ENCODE peak calls at places on chromosomes 11 and 22, in four cellular contexts. I is foreskin fibroblast; M is CD4-positive, alpha-beta T cell; K is colonic mucosa. V is an unnamed sample.

GRCh38 chr11:62433141-62433543 is 14.3 kb downstream of the SCGB1A1 start:
- DNase-seq in I (peak; percentile 27), M (no peak), K (no peak), V (no peak)

GRCh38 chr11:96424693-96425092 is 34.9 kb downstream of the JRKL start:
- DNase-seq in I (peak; percentile 69), M (no peak), K (no peak), V (no peak)

GRCh38 chr11:43282607-43283440 is 29.0 kb upstream of the API5 start:
- DNase-seq in I (peak; percentile 55), M (no peak), K (no peak), V (peak; percentile 29)

GRCh38 chr11:134592391-134592990 is 180.4 kb upstream of the B3GAT1 start:
- DNase-seq in I (no peak), M (no peak), K (peak; percentile 54), V (no peak)

GRCh38 chr11:119727523-119728081 is 1.4 kb downstream of the NECTIN1 start:
- DNase-seq in I (peak; percentile 54), M (no peak), K (peak; percentile 67), V (no peak)

GRCh38 chr11:114478768-114479167 is 39.5 kb downstream of the REXO2 start:
- DNase-seq in I (peak; percentile 52), M (no peak), K (no peak), V (no peak)

GRCh38 chr22:31212783-31213626 is 907 bp downstream of the LIMK2 start:
- DNase-seq in I (no peak), M (no peak), K (peak; percentile 38), V (no peak)

GRCh38 chr11:128738942-128739341 is 45.1 kb downstream of the FLI1 start:
- DNase-seq in I (no peak), M (peak; percentile 11), K (no peak), V (no peak)

GRCh38 chr11:1521382-1522080 is 35.0 kb upstream of the MOB2 start:
- DNase-seq in I (no peak), M (no peak), K (no peak), V (no peak)

GRCh38 chr11:3041699-3042098 is 15.5 kb downstream of the CARS1 start:
- DNase-seq in I (no peak), M (no peak), K (no peak), V (no peak)

GRCh38 chr22:32674925-32675825 is 126.3 kb upstream of the TIMP3 start:
- DNase-seq in I (no peak), M (no peak), K (no peak), V (no peak)
- TF ChIP-seq CTCF in I (no peak), M (no peak), K (no peak), V (no peak)

GRCh38 chr11:64934765-64935633 is 694 bp downstream of the GPHA2 start:
- DNase-seq in I (no peak), M (no peak), K (no peak), V (no peak)

GRCh38 chr11:64933935-64934693 is 1.6 kb downstream of the GPHA2 start:
- DNase-seq in I (no peak), M (no peak), K (no peak), V (no peak)

GRCh38 chr11:64933213-64933934 is 2.3 kb downstream of the GPHA2 start:
- DNase-seq in I (no peak), M (no peak), K (no peak), V (no peak)

GRCh38 chr11:64936539-64936938 is 846 bp upstream of the GPHA2 start:
- DNase-seq in I (no peak), M (no peak), K (no peak), V (no peak)

DNA sequence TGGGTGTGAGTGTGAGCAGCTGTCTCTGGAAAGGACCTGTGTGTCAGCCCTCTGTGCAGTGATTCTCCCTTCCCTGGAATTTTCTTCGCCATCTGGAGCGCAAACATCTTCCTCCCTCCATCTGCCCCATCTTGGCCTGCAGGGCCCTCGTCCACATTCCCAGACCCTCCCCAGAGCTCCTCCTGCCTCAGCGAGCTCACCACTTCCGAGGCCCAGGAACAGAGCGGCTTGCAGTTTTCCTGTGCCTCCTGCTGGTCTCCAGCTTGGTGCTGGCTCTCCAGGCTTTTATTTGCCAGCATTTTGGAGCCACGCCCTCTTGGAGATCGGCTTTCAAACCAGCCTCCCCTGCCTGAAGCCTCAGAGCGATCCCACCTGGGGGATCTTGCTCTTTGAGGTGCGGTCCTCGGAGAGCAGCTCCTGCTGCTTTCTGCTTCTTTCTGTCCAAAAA is at the start of gene GPHA2:
- DNase-seq in I (peak; percentile 70), M (no peak), K (no peak), V (no peak)
- TF ChIP-seq CTCF in I (no peak), M (no peak), K (no peak), V (no peak)

DNA sequence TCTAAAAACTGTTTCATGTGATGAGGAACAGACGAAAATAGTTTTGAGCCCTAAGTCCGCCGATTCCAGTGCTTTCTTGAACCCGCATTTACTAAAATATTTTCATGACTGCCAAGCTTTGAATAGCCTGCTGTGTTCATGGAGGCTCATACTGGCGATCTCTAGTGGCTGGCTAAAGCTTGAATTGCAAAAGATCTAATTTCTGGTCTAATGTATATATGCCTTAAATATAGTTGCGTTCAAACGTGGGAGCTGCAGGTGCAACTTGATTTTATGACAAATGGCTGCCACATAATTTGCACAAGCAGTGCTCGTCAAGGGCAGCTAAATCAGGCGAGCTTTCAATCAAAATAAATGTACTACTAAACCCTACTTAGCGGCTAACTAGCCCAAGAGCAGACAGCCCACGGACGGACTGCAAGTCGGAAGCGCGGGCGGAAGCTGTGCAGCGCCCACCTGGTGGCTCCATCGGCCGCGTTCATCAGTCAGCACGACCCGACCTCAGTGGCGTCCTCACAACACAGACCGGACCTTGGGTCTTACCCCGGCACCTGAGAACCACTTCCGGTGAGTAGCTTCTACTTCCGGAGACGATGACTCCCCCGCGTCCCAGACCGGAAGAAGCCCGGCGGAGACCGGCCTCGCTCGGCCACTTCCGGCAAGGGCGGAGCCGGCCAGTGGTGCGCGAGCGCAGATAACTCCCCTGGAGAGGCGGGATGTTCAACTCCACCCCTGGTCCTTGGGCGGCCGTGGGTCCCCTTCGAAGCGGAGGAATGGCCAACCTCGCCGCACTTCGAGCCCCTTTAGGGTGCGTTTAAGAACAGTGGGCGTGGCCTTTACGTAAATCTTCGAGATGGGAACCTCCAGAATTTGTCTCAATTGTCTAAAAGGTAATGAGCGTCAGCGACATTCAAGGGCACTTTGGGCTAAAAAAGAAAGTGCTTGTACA is 6.1 kb downstream of the RPL27A start:
- DNase-seq in I (peak; percentile 98), M (peak; percentile 60), K (peak; percentile 96), V (peak; percentile 77)
- TF ChIP-seq CTCF in I (no peak), M (no peak), K (no peak), V (no peak)

DNA sequence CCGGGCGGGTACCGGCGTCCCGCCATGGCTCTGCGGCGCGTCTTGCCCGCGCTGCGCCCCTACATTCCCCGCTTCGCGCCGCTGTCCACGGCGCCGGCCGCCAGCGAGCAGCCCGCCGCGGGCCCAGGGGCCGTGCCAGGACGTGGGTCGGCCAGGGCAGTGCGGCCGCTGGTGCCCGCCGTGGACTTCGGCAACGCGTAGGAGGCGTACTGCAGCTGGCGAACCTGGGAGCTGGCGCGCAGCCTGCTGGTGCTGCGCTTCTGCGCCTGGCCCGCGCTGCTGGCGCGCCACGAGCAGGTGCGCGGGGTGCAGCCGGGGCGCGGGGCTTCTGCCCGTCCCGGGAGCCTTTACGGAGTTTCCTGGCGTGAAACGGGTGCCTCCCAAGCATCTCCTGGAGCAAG is 20.1 kb downstream of the DGCR6L start:
- DNase-seq in I (peak; percentile 68), M (peak; percentile 23), K (no peak), V (no peak)
- TF ChIP-seq CTCF in I (no peak), M (no peak), K (no peak), V (no peak)

GRCh38 chr11:30316237-30316636 is 6.7 kb upstream of the ARL14EP start:
- DNase-seq in I (no peak), M (no peak), K (no peak), V (no peak)

GRCh38 chr11:30317030-30317429 is 5.9 kb upstream of the ARL14EP start:
- DNase-seq in I (no peak), M (no peak), K (no peak), V (no peak)

GRCh38 chr11:30313580-30313979 is 9.3 kb upstream of the ARL14EP start:
- DNase-seq in I (peak; percentile 18), M (no peak), K (no peak), V (no peak)

GRCh38 chr11:30312243-30312642 is 10.7 kb upstream of the ARL14EP start:
- DNase-seq in I (no peak), M (no peak), K (no peak), V (no peak)

DNA sequence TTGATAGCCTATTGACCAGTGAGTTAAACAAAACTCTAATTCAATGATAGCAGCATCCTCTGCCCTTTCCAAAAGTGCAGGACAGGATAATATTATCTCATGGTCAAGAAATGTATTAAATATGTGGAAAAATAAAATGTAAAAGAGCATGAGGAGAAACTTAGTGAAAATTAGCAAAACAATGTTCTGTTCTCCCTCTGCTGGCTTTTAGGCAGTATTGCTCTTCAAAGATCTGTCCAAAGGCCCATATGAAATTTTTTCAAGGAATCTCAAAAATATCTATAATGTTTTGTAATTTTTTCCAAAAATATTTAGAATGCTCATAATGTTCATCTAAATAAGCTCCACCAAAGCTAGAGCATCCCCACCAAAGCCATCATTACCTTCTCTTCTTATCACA is 8.3 kb upstream of the ARL14EP start:
- DNase-seq in I (peak; percentile 23), M (no peak), K (no peak), V (no peak)
- TF ChIP-seq CTCF in I (peak; percentile 46), M (peak; percentile 22), K (no peak), V (no peak)

GRCh38 chr22:19910180-19910744 is 31.3 kb upstream of the COMT start:
- DNase-seq in I (no peak), M (no peak), K (no peak), V (no peak)
- TF ChIP-seq CTCF in I (no peak), M (peak; percentile 36), K (no peak), V (no peak)

GRCh38 chr11:75376175-75376574 is 23.1 kb upstream of the RPS3 start:
- DNase-seq in I (no peak), M (no peak), K (no peak), V (no peak)
- TF ChIP-seq CTCF in I (no peak), M (no peak), K (no peak), V (no peak)

GRCh38 chr11:103608566-103608965 is 427.9 kb upstream of the DDI1 start:
- DNase-seq in I (peak; percentile 82), M (no peak), K (no peak), V (no peak)

GRCh38 chr11:103604310-103604709 is 432.1 kb upstream of the DDI1 start:
- DNase-seq in I (no peak), M (no peak), K (no peak), V (no peak)

GRCh38 chr11:103610435-103610834 is 426.0 kb upstream of the DDI1 start:
- DNase-seq in I (peak; percentile 61), M (no peak), K (no peak), V (no peak)

GRCh38 chr11:103609117-103610066 is 427.0 kb upstream of the DDI1 start:
- DNase-seq in I (peak; percentile 93), M (no peak), K (no peak), V (no peak)
- TF ChIP-seq CTCF in I (peak; percentile 74), M (no peak), K (no peak), V (no peak)

V was measured in omental fat pad.